ENCODE peak calls at places on chromosomes 2 and 18, in eight cellular contexts. One of them, this sample, is unnamed.

GRCh38 chr2:197273485-197273884 is 37.1 kb downstream of the ANKRD44 start:
- DNase-seq in GM12892: no peak
- DNase-seq in sigmoid colon: no peak
- DNase-seq in stomach: peak; percentile 90
- DNase-seq in GM12878: no peak
- DNase-seq in SK-N-SH: peak; percentile 48
- DNase-seq in upper lobe of left lung: no peak
- DNase-seq in HL-60: no peak
- DNase-seq in this sample: no peak

GRCh38 chr2:25376750-25377621 is 35.3 kb upstream of the DNMT3A start:
- DNase-seq in GM12892: peak; percentile 96
- DNase-seq in sigmoid colon: peak; percentile 93
- DNase-seq in stomach: peak; percentile 91
- DNase-seq in GM12878: peak; percentile 91
- DNase-seq in SK-N-SH: peak; percentile 99
- DNase-seq in upper lobe of left lung: peak; percentile 97
- DNase-seq in HL-60: peak; percentile 87
- DNase-seq in this sample: peak; percentile 91

GRCh38 chr2:129318581-129319421 is 660.7 kb upstream of the RAB6C start:
- DNase-seq in GM12892: no peak
- DNase-seq in sigmoid colon: no peak
- DNase-seq in stomach: no peak
- DNase-seq in GM12878: no peak
- DNase-seq in SK-N-SH: no peak
- DNase-seq in upper lobe of left lung: peak; percentile 70
- DNase-seq in HL-60: no peak
- DNase-seq in this sample: no peak

GRCh38 chr2:85744771-85745601 is 8.8 kb upstream of the ATOH8 start:
- DNase-seq in GM12892: no peak
- DNase-seq in sigmoid colon: peak; percentile 86
- DNase-seq in stomach: no peak
- DNase-seq in GM12878: no peak
- DNase-seq in SK-N-SH: peak; percentile 56
- DNase-seq in upper lobe of left lung: no peak
- DNase-seq in HL-60: no peak
- DNase-seq in this sample: peak; percentile 27

GRCh38 chr18:79529296-79529695 is 133.6 kb downstream of the NFATC1 start:
- DNase-seq in GM12892: no peak
- DNase-seq in sigmoid colon: peak; percentile 63
- DNase-seq in stomach: peak; percentile 17
- DNase-seq in GM12878: no peak
- DNase-seq in SK-N-SH: no peak
- DNase-seq in upper lobe of left lung: no peak
- DNase-seq in HL-60: no peak
- DNase-seq in this sample: peak; percentile 3

GRCh38 chr18:72376256-72376655 is 167.9 kb downstream of the CBLN2 start:
- DNase-seq in GM12892: no peak
- DNase-seq in sigmoid colon: no peak
- DNase-seq in stomach: no peak
- DNase-seq in GM12878: no peak
- DNase-seq in SK-N-SH: no peak
- DNase-seq in upper lobe of left lung: no peak
- DNase-seq in HL-60: no peak
- DNase-seq in this sample: no peak

GRCh38 chr2:110771549-110772382 is 39.4 kb downstream of the ACOXL start:
- DNase-seq in GM12892: no peak
- DNase-seq in sigmoid colon: no peak
- DNase-seq in stomach: no peak
- DNase-seq in GM12878: no peak
- DNase-seq in SK-N-SH: no peak
- DNase-seq in upper lobe of left lung: no peak
- DNase-seq in HL-60: no peak
- DNase-seq in this sample: no peak

GRCh38 chr2:47119001-47119400 is 36.1 kb downstream of the STPG4 start:
- DNase-seq in GM12892: no peak
- DNase-seq in sigmoid colon: no peak
- DNase-seq in stomach: no peak
- DNase-seq in GM12878: no peak
- DNase-seq in SK-N-SH: no peak
- DNase-seq in upper lobe of left lung: no peak
- DNase-seq in HL-60: no peak
- DNase-seq in this sample: no peak

GRCh38 chr2:167294775-167295140 is 406.5 kb downstream of the XIRP2 start:
- DNase-seq in GM12892: no peak
- DNase-seq in sigmoid colon: no peak
- DNase-seq in stomach: no peak
- DNase-seq in GM12878: no peak
- DNase-seq in SK-N-SH: no peak
- DNase-seq in upper lobe of left lung: no peak
- DNase-seq in HL-60: no peak
- DNase-seq in this sample: no peak

GRCh38 chr2:57711991-57712390 is 334.6 kb upstream of the VRK2 start:
- DNase-seq in GM12892: no peak
- DNase-seq in sigmoid colon: no peak
- DNase-seq in stomach: no peak
- DNase-seq in GM12878: no peak
- DNase-seq in SK-N-SH: no peak
- DNase-seq in upper lobe of left lung: no peak
- DNase-seq in HL-60: no peak
- DNase-seq in this sample: no peak

GRCh38 chr2:201357216-201357615 is at the start of gene FLACC1:
- DNase-seq in GM12892: no peak
- DNase-seq in sigmoid colon: no peak
- DNase-seq in stomach: no peak
- DNase-seq in GM12878: no peak
- DNase-seq in SK-N-SH: peak; percentile 22
- DNase-seq in upper lobe of left lung: no peak
- DNase-seq in HL-60: no peak
- DNase-seq in this sample: no peak

GRCh38 chr2:241130316-241130715 is 19.0 kb downstream of the PASK start:
- DNase-seq in GM12892: no peak
- DNase-seq in sigmoid colon: peak; percentile 36
- DNase-seq in stomach: no peak
- DNase-seq in GM12878: no peak
- DNase-seq in SK-N-SH: no peak
- DNase-seq in upper lobe of left lung: peak; percentile 66
- DNase-seq in HL-60: no peak
- DNase-seq in this sample: no peak

GRCh38 chr2:84077504-84077903 is 381.6 kb downstream of the SUCLG1 start:
- DNase-seq in GM12892: no peak
- DNase-seq in sigmoid colon: no peak
- DNase-seq in stomach: no peak
- DNase-seq in GM12878: no peak
- DNase-seq in SK-N-SH: peak; percentile 5
- DNase-seq in upper lobe of left lung: no peak
- DNase-seq in HL-60: peak; percentile 16
- DNase-seq in this sample: peak; percentile 17

GRCh38 chr2:71748227-71748626 is 294.9 kb downstream of the DYSF start:
- DNase-seq in GM12892: no peak
- DNase-seq in sigmoid colon: peak; percentile 75
- DNase-seq in stomach: no peak
- DNase-seq in GM12878: no peak
- DNase-seq in SK-N-SH: no peak
- DNase-seq in upper lobe of left lung: no peak
- DNase-seq in HL-60: no peak
- DNase-seq in this sample: no peak

GRCh38 chr2:71747573-71747972 is 294.2 kb downstream of the DYSF start:
- DNase-seq in GM12892: no peak
- DNase-seq in sigmoid colon: no peak
- DNase-seq in stomach: no peak
- DNase-seq in GM12878: no peak
- DNase-seq in SK-N-SH: no peak
- DNase-seq in upper lobe of left lung: no peak
- DNase-seq in HL-60: no peak
- DNase-seq in this sample: no peak

GRCh38 chr2:71744781-71745180 is 291.4 kb downstream of the DYSF start:
- DNase-seq in GM12892: no peak
- DNase-seq in sigmoid colon: no peak
- DNase-seq in stomach: no peak
- DNase-seq in GM12878: no peak
- DNase-seq in SK-N-SH: no peak
- DNase-seq in upper lobe of left lung: no peak
- DNase-seq in HL-60: no peak
- DNase-seq in this sample: no peak

GRCh38 chr2:71749671-71750101 is 296.3 kb downstream of the DYSF start:
- DNase-seq in GM12892: no peak
- DNase-seq in sigmoid colon: no peak
- DNase-seq in stomach: no peak
- DNase-seq in GM12878: no peak
- DNase-seq in SK-N-SH: no peak
- DNase-seq in upper lobe of left lung: no peak
- DNase-seq in HL-60: no peak
- DNase-seq in this sample: no peak

GRCh38 chr2:71746946-71747501 is 293.7 kb downstream of the DYSF start:
- DNase-seq in GM12892: no peak
- DNase-seq in sigmoid colon: peak; percentile 86
- DNase-seq in stomach: no peak
- DNase-seq in GM12878: no peak
- DNase-seq in SK-N-SH: peak; percentile 46
- DNase-seq in upper lobe of left lung: peak; percentile 81
- DNase-seq in HL-60: no peak
- DNase-seq in this sample: peak; percentile 22
- TF ChIP-seq POLR2AphosphoS5 in GM12892: no peak
- TF ChIP-seq POLR2AphosphoS5 in sigmoid colon: peak; percentile 49
- TF ChIP-seq POLR2AphosphoS5 in stomach: no peak
- TF ChIP-seq POLR2AphosphoS5 in GM12878: no peak
- TF ChIP-seq POLR2AphosphoS5 in SK-N-SH: no peak
- TF ChIP-seq POLR2AphosphoS5 in upper lobe of left lung: no peak
- TF ChIP-seq POLR2AphosphoS5 in HL-60: no peak
- TF ChIP-seq POLR2AphosphoS5 in this sample: peak; percentile 31

DNA sequence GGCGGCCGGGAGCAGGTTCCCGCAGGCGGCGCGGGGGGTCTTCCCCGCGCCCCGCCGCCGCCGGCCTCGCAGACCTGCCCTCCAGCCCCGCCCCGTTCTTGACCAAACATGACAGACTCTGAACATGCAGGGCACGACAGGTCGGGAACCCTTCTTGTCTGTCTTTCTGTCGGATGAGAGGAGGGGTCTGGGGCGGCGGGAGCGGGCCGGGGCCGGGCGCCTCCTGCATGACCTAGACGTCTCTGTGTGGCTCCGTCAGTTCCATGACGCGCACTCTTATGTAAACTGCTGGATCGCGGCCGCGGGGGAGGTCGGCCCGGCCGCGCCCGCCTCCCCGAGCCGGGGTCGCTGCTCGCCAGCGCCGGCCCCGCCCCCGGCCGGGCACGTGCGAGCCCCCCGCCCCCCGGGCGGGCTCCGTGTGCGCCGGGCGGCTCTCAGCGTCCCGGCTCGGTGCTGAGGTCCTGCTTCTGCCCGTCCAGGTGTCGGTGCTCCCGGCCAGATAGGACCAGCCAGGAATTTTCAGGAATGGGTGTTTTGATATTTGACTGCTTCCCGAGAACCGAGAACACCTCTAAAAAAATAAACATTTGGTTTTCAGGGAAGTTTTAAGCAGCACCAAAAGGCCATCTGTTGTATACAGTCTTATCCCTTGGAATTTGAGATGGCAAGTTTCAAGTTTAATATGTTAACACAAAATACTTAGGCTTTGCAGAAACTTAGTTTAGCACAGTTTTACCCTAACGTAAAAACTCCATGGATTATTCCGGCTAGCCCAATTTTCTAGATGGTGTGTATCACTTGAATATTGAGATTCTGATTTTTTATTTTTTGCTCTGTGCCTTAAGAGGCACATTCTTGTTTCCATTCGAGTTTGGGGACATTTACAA is 733 bp downstream of the ZC3H6 start:
- DNase-seq in GM12892: peak; percentile 52
- DNase-seq in sigmoid colon: peak; percentile 95
- DNase-seq in stomach: peak; percentile 91
- DNase-seq in GM12878: no peak
- DNase-seq in SK-N-SH: peak; percentile 94
- DNase-seq in upper lobe of left lung: peak; percentile 96
- DNase-seq in HL-60: peak; percentile 81
- DNase-seq in this sample: peak; percentile 87
- TF ChIP-seq POLR2AphosphoS5 in GM12892: no peak
- TF ChIP-seq POLR2AphosphoS5 in sigmoid colon: peak; percentile 88
- TF ChIP-seq POLR2AphosphoS5 in stomach: peak; percentile 63
- TF ChIP-seq POLR2AphosphoS5 in GM12878: peak; percentile 31
- TF ChIP-seq POLR2AphosphoS5 in SK-N-SH: peak; percentile 74
- TF ChIP-seq POLR2AphosphoS5 in upper lobe of left lung: peak; percentile 39
- TF ChIP-seq POLR2AphosphoS5 in HL-60: peak; percentile 85
- TF ChIP-seq POLR2AphosphoS5 in this sample: peak; percentile 61

DNA sequence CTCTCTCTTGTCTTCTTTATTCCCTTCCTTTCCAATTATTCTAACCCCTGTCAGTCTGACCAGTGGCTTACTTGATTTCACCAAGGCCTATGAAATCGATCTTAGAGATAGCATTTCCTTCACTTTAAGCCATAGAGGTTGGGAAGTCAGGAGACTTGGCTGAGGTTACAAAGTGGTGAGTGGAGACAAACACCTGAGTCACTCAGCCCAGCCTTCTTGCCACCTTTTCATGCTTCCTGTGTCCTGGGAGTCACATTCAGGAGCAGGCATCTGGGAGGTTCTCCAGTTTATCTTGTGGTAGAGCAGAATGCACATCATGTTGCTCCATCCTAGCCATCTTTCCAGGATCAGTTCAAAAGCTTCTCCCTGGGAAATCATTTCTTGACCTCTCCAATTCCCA is 59.1 kb downstream of the VSNL1 start:
- DNase-seq in GM12892: no peak
- DNase-seq in sigmoid colon: no peak
- DNase-seq in stomach: no peak
- DNase-seq in GM12878: no peak
- DNase-seq in SK-N-SH: no peak
- DNase-seq in upper lobe of left lung: no peak
- DNase-seq in HL-60: no peak
- DNase-seq in this sample: no peak
- TF ChIP-seq POLR2AphosphoS5 in GM12892: no peak
- TF ChIP-seq POLR2AphosphoS5 in sigmoid colon: no peak
- TF ChIP-seq POLR2AphosphoS5 in stomach: no peak
- TF ChIP-seq POLR2AphosphoS5 in GM12878: no peak
- TF ChIP-seq POLR2AphosphoS5 in SK-N-SH: no peak
- TF ChIP-seq POLR2AphosphoS5 in upper lobe of left lung: no peak
- TF ChIP-seq POLR2AphosphoS5 in HL-60: no peak
- TF ChIP-seq POLR2AphosphoS5 in this sample: no peak

GRCh38 chr2:120875431-120875830 is 139.8 kb downstream of the GLI2 start:
- DNase-seq in GM12892: no peak
- DNase-seq in sigmoid colon: no peak
- DNase-seq in stomach: no peak
- DNase-seq in GM12878: no peak
- DNase-seq in SK-N-SH: no peak
- DNase-seq in upper lobe of left lung: no peak
- DNase-seq in HL-60: no peak
- DNase-seq in this sample: no peak

GRCh38 chr2:120873958-120874357 is 138.3 kb downstream of the GLI2 start:
- DNase-seq in GM12892: no peak
- DNase-seq in sigmoid colon: peak; percentile 56
- DNase-seq in stomach: no peak
- DNase-seq in GM12878: no peak
- DNase-seq in SK-N-SH: no peak
- DNase-seq in upper lobe of left lung: no peak
- DNase-seq in HL-60: no peak
- DNase-seq in this sample: no peak

GRCh38 chr2:120874876-120875275 is 139.2 kb downstream of the GLI2 start:
- DNase-seq in GM12892: no peak
- DNase-seq in sigmoid colon: no peak
- DNase-seq in stomach: no peak
- DNase-seq in GM12878: no peak
- DNase-seq in SK-N-SH: no peak
- DNase-seq in upper lobe of left lung: no peak
- DNase-seq in HL-60: no peak
- DNase-seq in this sample: no peak

GRCh38 chr2:120876526-120877280 is 141.0 kb downstream of the GLI2 start:
- DNase-seq in GM12892: no peak
- DNase-seq in sigmoid colon: no peak
- DNase-seq in stomach: no peak
- DNase-seq in GM12878: no peak
- DNase-seq in SK-N-SH: no peak
- DNase-seq in upper lobe of left lung: no peak
- DNase-seq in HL-60: no peak
- DNase-seq in this sample: no peak

GRCh38 chr2:120874401-120874821 is 138.7 kb downstream of the GLI2 start:
- DNase-seq in GM12892: no peak
- DNase-seq in sigmoid colon: peak; percentile 38
- DNase-seq in stomach: no peak
- DNase-seq in GM12878: no peak
- DNase-seq in SK-N-SH: no peak
- DNase-seq in upper lobe of left lung: no peak
- DNase-seq in HL-60: no peak
- DNase-seq in this sample: no peak
- TF ChIP-seq POLR2AphosphoS5 in GM12892: no peak
- TF ChIP-seq POLR2AphosphoS5 in sigmoid colon: no peak
- TF ChIP-seq POLR2AphosphoS5 in stomach: no peak
- TF ChIP-seq POLR2AphosphoS5 in GM12878: no peak
- TF ChIP-seq POLR2AphosphoS5 in SK-N-SH: no peak
- TF ChIP-seq POLR2AphosphoS5 in upper lobe of left lung: no peak
- TF ChIP-seq POLR2AphosphoS5 in HL-60: no peak
- TF ChIP-seq POLR2AphosphoS5 in this sample: no peak

This sample was measured in transverse colon.